ENCODE peak calls at places on chromosomes 11 and 22, in eight cellular contexts. X is sigmoid colon, S is cardiac muscle cell, K is esophagus squamous epithelium, M is K562, Y is IMR-90, O is heart left ventricle, R is stomach. P is an unnamed sample.
A peak's percentile ranks its signal among the peaks of the same experiment; 100 is the strongest.

GRCh38 chr11:88555018-88555828 is 217.7 kb upstream of the CTSC start:
- DNase-seq in X (no peak), R (no peak), M (no peak), O (no peak), Y (peak; percentile 99), S (no peak), K (no peak), P (no peak)

GRCh38 chr11:119860561-119861094 is 131.6 kb upstream of the NECTIN1 start:
- DNase-seq in M (no peak), O (no peak), S (no peak), X (no peak), Y (no peak), R (no peak), K (no peak), P (no peak)

GRCh38 chr11:86980397-86980796 is 25.2 kb upstream of the FZD4 start:
- DNase-seq in M (no peak), R (no peak), O (no peak), S (no peak), K (no peak), X (no peak), Y (no peak), P (no peak)

GRCh38 chr22:41512421-41513194 is 31.7 kb downstream of the POLR3H start:
- DNase-seq in X (no peak), R (no peak), K (no peak), S (peak; percentile 81), M (peak; percentile 85), Y (peak; percentile 70), O (no peak), P (no peak)

GRCh38 chr11:15158351-15159015 is 43.8 kb downstream of the INSC start:
- DNase-seq in O (no peak), M (no peak), X (no peak), S (no peak), R (no peak), Y (peak; percentile 88), K (no peak), P (no peak)

GRCh38 chr11:109739374-109739773 is 317.4 kb downstream of the C11orf87 start:
- DNase-seq in K (no peak), Y (no peak), O (no peak), R (no peak), X (no peak), S (no peak), M (no peak), P (no peak)

GRCh38 chr11:70174846-70175764 is 28.0 kb upstream of the FADD start:
- DNase-seq in R (no peak), M (no peak), O (no peak), X (no peak), S (no peak), Y (no peak), K (no peak), P (no peak)

GRCh38 chr22:23580586-23581251 is 629 bp upstream of the IGLL1 start:
- DNase-seq in M (no peak), O (no peak), X (no peak), R (no peak), S (no peak), Y (no peak), K (no peak), P (no peak)

GRCh38 chr22:28246392-28246791 is 327.3 kb upstream of the PITPNB start:
- DNase-seq in Y (peak; percentile 72), K (no peak), O (no peak), S (no peak), X (no peak), R (no peak), M (no peak), P (no peak)

GRCh38 chr22:43066844-43067385 is 22.3 kb downstream of the TTLL1 start:
- DNase-seq in X (no peak), O (no peak), K (no peak), R (no peak), M (no peak), Y (peak; percentile 58), S (no peak), P (no peak)

GRCh38 chr22:29719894-29720645 is at the start of gene CABP7:
- DNase-seq in K (no peak), O (no peak), S (peak; percentile 45), Y (no peak), R (no peak), M (peak; percentile 55), X (no peak), P (no peak)

GRCh38 chr22:48627203-48627602 is 1200.5 kb downstream of the BRD1 start:
- DNase-seq in M (no peak), X (no peak), Y (no peak), K (no peak), S (no peak), R (no peak), O (no peak), P (no peak)

GRCh38 chr11:133947298-133947905 is 9.4 kb downstream of the IGSF9B start:
- DNase-seq in X (no peak), Y (peak; percentile 23), R (no peak), K (no peak), O (peak; percentile 64), S (peak; percentile 91), M (peak; percentile 28), P (no peak)

GRCh38 chr11:111561801-111562325 is 21.3 kb downstream of the LAYN start:
- DNase-seq in O (no peak), R (no peak), Y (peak; percentile 86), X (no peak), K (no peak), S (no peak), M (no peak), P (no peak)

GRCh38 chr11:8297781-8298440 is 34.2 kb upstream of the LMO1 start:
- DNase-seq in O (no peak), K (no peak), M (no peak), S (no peak), Y (no peak), R (peak; percentile 8), X (peak; percentile 39), P (no peak)

DNA sequence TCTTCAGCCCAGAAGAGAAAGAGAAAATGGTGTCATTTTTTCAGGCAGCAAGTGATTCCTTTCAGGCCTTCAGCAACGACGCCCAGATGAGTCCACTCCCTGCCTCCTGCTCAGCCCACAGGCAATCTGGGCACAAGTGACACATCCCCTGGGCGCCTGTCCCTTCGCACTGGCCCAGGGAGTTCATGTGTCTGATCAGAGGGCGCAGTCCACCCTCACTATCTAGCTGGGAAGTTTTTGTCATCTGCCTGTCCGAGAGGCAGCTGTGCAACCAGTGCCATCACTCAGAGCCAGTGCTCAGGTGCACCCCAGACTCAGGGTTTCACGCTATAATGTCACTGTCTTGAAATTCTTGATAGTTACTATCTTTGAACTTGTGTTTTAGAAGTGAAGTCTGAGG is 1.4 kb upstream of the KCNQ1OT1 start:
- DNase-seq in S (no peak), O (no peak), M (no peak), X (peak; percentile 60), R (no peak), Y (no peak), K (no peak), P (no peak)
- H3K27me3 ChIP-seq in S (no peaks in the 10 kb centered on the region), O (no peaks in the 10 kb centered on the region), M (no peaks in the 10 kb centered on the region), X (no peaks in the 10 kb centered on the region), R (no peaks in the 10 kb centered on the region), Y (peaks cover 4% of the 10 kb centered on the region), K (no peaks in the 10 kb centered on the region), P (no peaks in the 10 kb centered on the region)

DNA sequence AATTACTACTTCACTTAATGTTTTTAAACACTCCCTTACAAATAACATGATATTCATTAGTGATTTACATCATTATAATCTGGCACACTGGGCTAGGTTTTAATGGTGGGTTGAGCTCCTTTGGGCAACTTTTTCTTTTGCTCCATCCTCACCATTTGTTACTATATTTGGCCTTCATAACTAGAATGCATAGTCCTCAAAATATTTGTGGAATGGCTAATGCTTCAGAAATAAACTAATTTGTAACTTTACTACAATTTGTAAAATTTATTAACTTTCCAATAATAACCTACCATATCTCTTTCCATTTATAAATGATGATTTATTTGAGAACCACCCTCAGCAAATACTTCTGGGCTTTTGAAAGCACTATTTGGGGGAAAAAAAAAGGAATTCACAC is 79.7 kb downstream of the LARGE2 start:
- DNase-seq in R (no peak), Y (no peak), O (no peak), X (no peak), S (no peak), K (no peak), M (no peak), P (no peak)
- H3K4me1 ChIP-seq in R (peaks cover 9% of the 10 kb centered on the region), Y (peaks cover 7% of the 10 kb centered on the region), O (peaks cover 5% of the 10 kb centered on the region), X (peaks cover 29% of the 10 kb centered on the region), S (peaks cover 19% of the 10 kb centered on the region), K (peaks cover 3% of the 10 kb centered on the region), M (peaks cover under 1% of the 10 kb centered on the region), P (peaks cover 6% of the 10 kb centered on the region)

GRCh38 chr11:60757231-60757800 is 649 bp downstream of the MS4A15 start:
- DNase-seq in Y (no peak), R (no peak), S (no peak), X (no peak), M (no peak), K (no peak), O (no peak), P (no peak)
- H3K27me3 ChIP-seq in Y (peaks cover 2% of the 10 kb centered on the region), R (no peaks in the 10 kb centered on the region), S (no peaks in the 10 kb centered on the region), X (no peaks in the 10 kb centered on the region), M (peaks cover 25% of the 10 kb centered on the region), K (no peaks in the 10 kb centered on the region), O (no peaks in the 10 kb centered on the region), P (peaks cover 17% of the 10 kb centered on the region)

GRCh38 chr11:65445604-65446445 is 23.2 kb downstream of the NEAT1 start:
- DNase-seq in S (no peak), R (peak; percentile 34), K (no peak), Y (peak; percentile 37), M (peak; percentile 19), O (no peak), X (peak; percentile 76), P (no peak)

GRCh38 chr11:65445101-65445603 is 22.6 kb downstream of the NEAT1 start:
- DNase-seq in Y (peak; percentile 48), S (no peak), K (no peak), X (no peak), M (no peak), O (no peak), R (no peak), P (no peak)

GRCh38 chr11:65448418-65449196 is 26.0 kb downstream of the NEAT1 start:
- DNase-seq in R (peak; percentile 26), K (no peak), X (peak; percentile 70), S (no peak), Y (peak; percentile 64), M (peak; percentile 83), O (no peak), P (no peak)

GRCh38 chr11:65448074-65448417 is 25.4 kb downstream of the NEAT1 start:
- DNase-seq in R (no peak), K (no peak), S (no peak), M (no peak), X (no peak), Y (peak; percentile 44), O (no peak), P (no peak)

DNA sequence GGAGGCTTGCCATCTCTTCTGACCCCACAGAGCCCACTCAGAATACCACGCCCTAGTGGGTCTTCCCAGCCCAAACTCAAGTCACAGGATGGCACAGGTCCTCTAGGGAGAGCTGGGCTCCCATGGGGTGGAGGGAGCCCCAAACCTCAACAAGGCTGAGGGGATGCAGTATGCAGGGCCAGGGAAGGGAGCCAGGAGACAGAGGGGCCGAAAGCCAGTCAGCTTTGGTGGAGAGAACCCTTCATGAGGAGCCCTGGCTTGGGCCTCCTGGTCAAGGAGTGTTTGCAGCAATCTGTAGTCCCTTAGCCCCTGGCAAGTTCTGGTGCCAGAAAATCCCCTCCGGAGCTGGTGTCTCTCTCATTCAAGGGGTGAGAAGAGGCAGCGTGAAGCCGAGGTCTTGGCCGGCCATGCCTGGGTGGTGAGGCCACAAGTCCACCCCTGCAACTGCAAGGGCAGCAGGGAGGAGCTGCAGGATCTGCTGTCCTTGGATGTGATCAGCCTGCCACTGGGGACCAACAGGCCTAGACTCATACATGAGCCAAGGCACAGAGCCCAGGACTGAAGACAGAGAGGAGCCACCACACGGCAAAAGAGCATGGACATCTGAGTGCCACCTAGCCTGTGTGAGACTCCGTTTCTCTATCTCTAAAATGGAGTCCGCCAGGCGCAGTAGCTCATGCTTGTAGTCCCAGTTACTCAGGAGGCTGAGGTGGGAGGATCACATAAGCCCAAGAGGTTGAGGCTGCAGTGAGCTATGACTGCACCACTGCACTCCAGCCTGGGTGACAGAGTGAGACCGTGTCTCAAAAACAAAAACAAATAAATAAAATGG is 24.1 kb downstream of the NEAT1 start:
- DNase-seq in O (no peak), X (peak; percentile 82), K (no peak), M (no peak), Y (peak; percentile 53), S (no peak), R (peak; percentile 48), P (no peak)
- H3K4me1 ChIP-seq in O (peaks cover 6% of the 10 kb centered on the region), X (peaks cover 24% of the 10 kb centered on the region), K (peaks cover 21% of the 10 kb centered on the region), M (peaks cover 63% of the 10 kb centered on the region), Y (peaks cover 4% of the 10 kb centered on the region), S (no peaks in the 10 kb centered on the region), R (peaks cover 10% of the 10 kb centered on the region), P (peaks cover 22% of the 10 kb centered on the region)